ENCODE peak calls at places on chromosome 19, in six cellular contexts. D is IMR-90, R is GM12891, K is uterus, H is adrenal gland, W is body of pancreas. F is an unnamed sample.

GRCh38 chr19:6227941-6228325 is 51.8 kb downstream of the MLLT1 start:
- DNase-seq in K (no peak), R (no peak), D (no peak), W (no peak), H (peak), F (no peak)

GRCh38 chr19:15101479-15102082 is 5.6 kb upstream of the SYDE1 start:
- DNase-seq in D (peak), W (peak), H (peak), K (no peak), R (no peak), F (no peak)

GRCh38 chr19:18479964-18480723 is 41.7 kb downstream of the ELL start:
- DNase-seq in W (peak), R (no peak), H (peak), K (peak), D (peak), F (no peak)

GRCh38 chr19:31023038-31023437 is 326.2 kb downstream of the TSHZ3 start:
- DNase-seq in H (peak), W (peak), K (no peak), D (no peak), R (no peak), F (no peak)

GRCh38 chr19:47417746-47418594 is 1.4 kb downstream of the MEIS3 start:
- DNase-seq in D (peak), H (no peak), K (no peak), R (no peak), W (no peak), F (no peak)

GRCh38 chr19:51186323-51186722 is 38.6 kb upstream of the CD33 start:
- DNase-seq in R (no peak), D (no peak), W (no peak), K (no peak), H (no peak), F (no peak)

GRCh38 chr19:1503089-1503924 is 9.5 kb downstream of the ADAMTSL5 start:
- DNase-seq in W (peak), R (peak), D (peak), H (no peak), K (no peak), F (no peak)

GRCh38 chr19:4676955-4677731 is 7.0 kb upstream of the MYDGF start:
- DNase-seq in K (no peak), H (peak), D (peak), R (no peak), W (peak), F (peak)

GRCh38 chr19:11781295-11782057 is 14.7 kb downstream of the ZNF441 start:
- DNase-seq in H (no peak), D (peak), K (no peak), R (no peak), W (no peak), F (no peak)

GRCh38 chr19:10964903-10965302 is 4.1 kb downstream of the SMARCA4 start:
- DNase-seq in K (no peak), R (no peak), H (no peak), W (no peak), D (no peak), F (no peak)

GRCh38 chr19:47564081-47564480 is 8.9 kb downstream of the ZNF541 start:
- DNase-seq in H (no peak), K (no peak), D (no peak), R (no peak), W (peak), F (no peak)

GRCh38 chr19:29559743-29560142 is 33.9 kb downstream of the VSTM2B start:
- DNase-seq in H (no peak), K (no peak), W (no peak), D (no peak), R (no peak), F (no peak)

GRCh38 chr19:13622727-13623126 is 116.4 kb upstream of the CACNA1A start:
- DNase-seq in D (no peak), W (no peak), H (no peak), R (no peak), K (no peak), F (no peak)

GRCh38 chr19:11560404-11560988 is 1.5 kb upstream of the ELOF1 start:
- DNase-seq in K (no peak), W (peak), D (peak), R (no peak), H (no peak), F (no peak)

GRCh38 chr19:29663861-29664752 is 1.2 kb upstream of the PLEKHF1 start:
- DNase-seq in R (no peak), H (no peak), W (no peak), D (peak), K (no peak), F (no peak)

GRCh38 chr19:1214862-1215731 is 9.5 kb downstream of the STK11 start:
- DNase-seq in D (no peak), R (no peak), H (peak), W (peak), K (no peak), F (no peak)

GRCh38 chr19:6056801-6057650 is 53.3 kb downstream of the RFX2 start:
- DNase-seq in H (peak), R (no peak), W (peak), K (peak), D (peak), F (peak)

GRCh38 chr19:48617146-48617937 is 1.6 kb downstream of the RPL18 start:
- DNase-seq in R (no peak), H (no peak), D (no peak), K (no peak), W (no peak), F (no peak)

GRCh38 chr19:485583-486236 is 10.6 kb upstream of the MADCAM1 start:
- DNase-seq in H (peak), K (no peak), R (no peak), D (no peak), W (peak), F (no peak)

GRCh38 chr19:19209372-19209771 is 2.4 kb upstream of the NCAN start:
- DNase-seq in H (no peak), R (no peak), K (no peak), D (no peak), W (no peak), F (no peak)

GRCh38 chr19:8615813-8616596 is 5.5 kb upstream of the ADAMTS10 start:
- DNase-seq in D (peak), R (no peak), K (peak), W (peak), H (peak), F (no peak)

GRCh38 chr19:51018745-51019543 is 565 bp downstream of the KLK10 start:
- DNase-seq in K (peak), R (no peak), D (no peak), W (no peak), H (no peak), F (no peak)

GRCh38 chr19:47518854-47519253 is 4.0 kb upstream of the NAPA start:
- DNase-seq in W (no peak), K (no peak), H (no peak), R (no peak), D (no peak), F (no peak)

GRCh38 chr19:31312004-31312403 is 37.2 kb downstream of the TSHZ3 start:
- DNase-seq in D (peak), K (peak), W (peak), R (no peak), H (no peak), F (peak)

GRCh38 chr19:35468637-35469036 is 20.6 kb downstream of the FFAR2 start:
- DNase-seq in W (peak), K (no peak), R (peak), D (no peak), H (peak), F (peak)

GRCh38 chr19:47309608-47310007 is at the start of gene C5AR1:
- DNase-seq in W (peak), R (no peak), H (no peak), D (no peak), K (no peak), F (no peak)

GRCh38 chr19:18418725-18419194 is 438 bp upstream of the SSBP4 start:
- DNase-seq in H (peak), W (peak), D (no peak), R (no peak), K (peak), F (no peak)

GRCh38 chr19:33812388-33813330 is 16.0 kb downstream of the KCTD15 start:
- DNase-seq in H (no peak), R (no peak), W (no peak), K (no peak), D (no peak), F (no peak)

GRCh38 chr19:19145281-19145999 is 7.2 kb upstream of the TMEM161A start:
- DNase-seq in K (no peak), H (no peak), R (no peak), W (no peak), D (no peak), F (no peak)

DNA sequence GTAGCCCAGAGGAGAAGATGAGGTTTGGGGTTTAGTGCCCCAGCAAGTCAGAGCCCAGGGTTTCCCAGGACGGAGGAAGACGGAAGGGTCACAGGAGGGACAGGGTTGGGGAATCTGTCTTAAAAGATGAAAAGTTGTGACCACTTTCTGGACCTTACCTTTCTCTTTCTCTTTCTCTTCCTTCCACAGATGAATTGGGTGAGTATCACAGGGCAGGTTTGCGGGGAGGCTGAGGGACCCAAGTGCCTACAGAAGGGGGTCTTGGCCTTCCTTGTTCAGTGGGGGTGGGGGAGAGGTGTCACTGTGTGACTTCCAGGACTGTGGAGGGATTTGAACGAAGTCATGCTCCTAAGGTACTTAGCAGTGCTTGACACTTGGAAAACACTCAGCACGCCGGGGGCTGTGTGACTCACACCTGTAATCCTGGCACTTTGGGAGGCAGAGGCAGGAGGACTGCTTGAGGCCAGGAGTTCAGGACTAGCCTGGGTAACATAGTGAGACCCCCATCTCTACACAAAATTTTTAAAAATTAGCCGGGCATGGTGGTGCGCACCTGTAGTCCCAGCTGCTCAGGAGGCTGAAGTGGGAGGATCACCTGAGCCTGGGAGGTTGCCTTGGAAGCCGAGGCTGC is 8.5 kb downstream of the RELB start:
- DNase-seq in W (no peak), H (no peak), K (no peak), D (no peak), R (no peak), F (no peak)
- TF ChIP-seq POLR2A in W (no peak), H (no peak), K (no peak), D (no peak), R (peak), F (no peak)

GRCh38 chr19:3359850-3360493 is 6.4 kb upstream of the NFIC start:
- DNase-seq in K (no peak), H (no peak), R (peak), W (no peak), D (no peak), F (no peak)
- TF ChIP-seq POLR2A in K (no peak), H (no peak), R (no peak), W (no peak), D (no peak), F (no peak)

GRCh38 chr19:52567921-52568320 is 2.2 kb upstream of the ZNF701 start:
- DNase-seq in R (no peak), H (no peak), K (no peak), W (no peak), D (no peak), F (no peak)

GRCh38 chr19:52566121-52566520 is 4.0 kb upstream of the ZNF701 start:
- DNase-seq in R (no peak), W (no peak), K (no peak), D (no peak), H (no peak), F (no peak)

GRCh38 chr19:52566588-52566987 is 3.5 kb upstream of the ZNF701 start:
- DNase-seq in D (peak), K (no peak), W (no peak), R (no peak), H (no peak), F (peak)

GRCh38 chr19:52570005-52570861 is at the start of gene ZNF701:
- DNase-seq in W (peak), K (peak), H (peak), D (peak), R (peak), F (peak)
- TF ChIP-seq POLR2A in W (peak), K (peak), H (peak), D (peak), R (peak), F (peak)

DNA sequence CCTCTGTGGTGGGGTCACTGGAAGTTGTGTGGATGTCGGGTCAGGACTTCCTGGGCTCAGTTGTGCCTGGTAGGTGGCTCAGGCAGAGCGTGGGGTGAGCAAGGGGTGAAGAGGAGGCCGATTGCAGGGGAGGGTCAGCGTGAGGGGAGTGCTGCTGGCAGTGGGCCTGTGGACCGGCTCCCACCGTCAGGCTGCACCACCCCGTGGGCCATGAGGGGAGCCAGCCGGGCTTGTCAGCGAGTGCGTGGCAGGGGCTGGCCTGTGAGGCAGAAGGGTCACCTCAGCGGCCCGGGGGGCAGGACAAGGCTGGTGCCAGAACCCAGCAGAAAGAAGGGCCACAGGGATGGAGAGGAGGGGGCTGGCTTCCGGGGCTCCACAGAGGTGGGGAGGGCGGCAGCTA is 13.3 kb downstream of the RAB8A start:
- DNase-seq in W (no peak), H (no peak), D (no peak), R (no peak), K (no peak), F (no peak)
- TF ChIP-seq POLR2A in W (no peak), H (no peak), D (no peak), R (no peak), K (no peak), F (no peak)

DNA sequence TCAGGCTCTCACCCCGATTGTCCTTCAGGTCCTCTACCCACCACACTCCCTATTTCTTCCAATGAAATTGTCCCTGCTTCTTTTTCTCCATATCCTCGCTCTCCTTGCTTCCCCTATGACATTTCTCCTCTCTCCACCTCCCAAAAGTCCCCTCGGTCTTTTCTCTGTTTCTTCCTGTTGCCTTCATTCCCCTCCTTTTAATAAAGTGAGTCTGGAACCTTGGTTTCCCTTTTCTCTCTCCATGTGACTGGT is 676 bp upstream of the ZNF574 start:
- DNase-seq in W (no peak), K (no peak), H (no peak), D (no peak), R (no peak), F (no peak)
- TF ChIP-seq POLR2A in W (no peak), K (no peak), H (no peak), D (no peak), R (no peak), F (no peak)

DNA sequence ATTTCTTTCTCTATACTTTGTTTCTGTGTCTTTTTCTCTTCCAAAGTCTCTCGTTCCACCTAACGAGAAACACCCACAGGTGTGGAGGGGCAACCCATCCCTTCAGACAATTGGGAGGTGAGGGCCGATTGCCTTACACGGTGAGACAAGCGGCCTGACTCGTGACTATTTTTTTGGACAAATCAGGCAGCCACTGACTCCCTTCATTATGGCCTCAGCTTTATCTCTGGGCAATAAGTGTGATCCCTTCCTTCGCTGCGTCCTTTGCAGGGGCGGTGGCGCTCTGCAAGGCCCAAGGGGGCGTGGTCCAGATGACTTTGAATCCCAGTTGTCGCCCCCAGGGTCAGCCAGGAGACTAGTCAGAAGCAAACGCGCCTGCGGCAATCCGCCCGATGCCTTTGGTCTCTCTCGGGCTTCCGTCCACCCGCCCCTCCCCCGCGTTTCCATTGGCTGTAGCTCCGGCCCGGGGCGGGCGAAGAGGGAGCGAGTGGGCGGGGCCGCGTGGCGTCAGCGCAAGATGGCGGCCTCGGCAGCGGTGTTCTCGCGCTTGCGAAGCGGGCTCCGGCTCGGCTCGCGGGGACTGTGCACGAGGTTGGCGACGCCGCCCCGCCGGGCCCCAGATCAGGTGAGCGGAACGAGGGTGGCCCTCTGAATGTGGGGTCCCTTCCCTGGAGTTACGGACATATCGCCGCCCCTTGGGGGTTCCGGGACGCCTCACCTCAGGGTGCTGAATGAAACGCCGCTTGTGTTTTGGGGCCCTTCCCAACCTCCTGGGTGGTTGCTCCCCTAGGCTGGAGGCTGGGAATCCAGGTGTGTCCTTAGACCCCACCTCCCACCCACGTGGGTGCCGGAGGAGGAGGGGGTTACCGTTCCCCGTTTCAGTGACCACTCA is at the start of gene TIMM50:
- DNase-seq in K (peak), W (peak), H (peak), D (peak), R (peak), F (peak)
- TF ChIP-seq POLR2A in K (peak), W (peak), H (no peak), D (peak), R (peak), F (peak)

DNA sequence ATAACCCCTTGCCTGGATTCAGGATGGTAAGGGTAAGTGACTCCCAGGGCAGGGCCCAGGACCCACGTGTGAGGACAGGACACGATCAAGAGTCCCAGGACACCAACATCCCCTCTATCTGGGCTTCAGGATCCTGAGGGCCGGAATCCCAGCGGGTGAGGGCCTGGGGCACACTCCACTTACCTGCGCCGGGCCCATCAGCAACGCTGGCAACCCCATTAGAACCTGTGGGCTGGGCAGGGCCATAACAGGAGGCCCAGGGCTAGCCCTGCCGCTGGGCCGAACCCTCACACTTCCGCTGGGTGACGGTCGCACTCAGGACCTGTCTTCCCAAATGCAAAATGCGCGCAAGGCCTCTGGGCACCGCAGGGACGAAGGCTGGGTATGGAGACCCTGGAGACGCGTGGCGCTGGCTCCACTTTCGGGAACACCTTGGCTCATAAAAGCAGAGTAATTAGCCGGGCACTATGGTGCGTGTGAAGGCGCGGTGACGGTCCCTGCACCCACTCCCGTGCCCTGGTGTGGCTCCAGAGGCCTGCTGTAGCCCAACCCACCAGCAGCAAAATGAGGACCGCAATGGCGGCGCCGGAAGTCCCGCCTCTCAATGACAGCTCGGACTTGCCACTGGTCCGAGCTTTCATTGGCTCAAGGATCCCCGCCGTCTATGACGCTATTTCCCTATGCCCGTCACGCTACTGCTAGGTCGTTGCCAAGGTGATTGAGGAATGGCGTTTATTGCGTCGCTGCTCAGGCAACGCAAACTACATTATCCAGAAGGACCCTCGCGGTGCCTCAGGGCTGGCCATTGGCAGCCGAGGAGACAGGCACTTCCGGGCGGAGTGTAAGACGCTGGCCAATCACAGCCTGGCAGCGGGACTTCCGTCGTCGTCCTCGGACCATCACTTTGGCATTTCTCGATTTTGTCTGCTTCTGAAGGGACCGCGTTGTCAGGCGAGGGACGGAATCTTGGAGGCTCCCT is at the start of gene ZNF132:
- DNase-seq in R (peak), W (peak), K (peak), D (peak), H (peak), F (no peak)
- TF ChIP-seq POLR2A in R (no peak), W (peak), K (no peak), D (peak), H (no peak), F (no peak)